ENCODE peak calls at places on chromosome 22, in four cellular contexts. C is pancreas, H is heart right ventricle, R is tibial nerve. J is an unnamed sample. For H3K27me3, the result is how much of the 10 kb centered on the place peaks cover.

GRCh38 chr22:30634477-30635233 is 926 bp upstream of the SLC35E4 start:
- DNase-seq in C (peak), H (peak), R (peak), J (peak)

GRCh38 chr22:40534379-40535188 is 101.9 kb downstream of the MRTFA start:
- DNase-seq in H (no peak), C (no peak), R (no peak), J (no peak)

GRCh38 chr22:25569983-25570382 is 5.5 kb downstream of the GRK3 start:
- DNase-seq in C (no peak), R (no peak), H (no peak), J (no peak)

GRCh38 chr22:41534219-41534618 is 10.1 kb downstream of the POLR3H start:
- DNase-seq in H (no peak), C (no peak), R (no peak), J (no peak)

GRCh38 chr22:32103648-32104326 is 55.3 kb downstream of the C22orf42 start:
- DNase-seq in C (no peak), R (no peak), H (no peak), J (no peak)

GRCh38 chr22:50718352-50718709 is 19.7 kb upstream of the ACR start:
- DNase-seq in C (no peak), H (no peak), R (no peak), J (no peak)

GRCh38 chr22:23888615-23889401 is 5.4 kb upstream of the MIF start:
- DNase-seq in C (no peak), H (no peak), R (no peak), J (peak)

GRCh38 chr22:27996529-27996925 is 77.5 kb upstream of the PITPNB start:
- DNase-seq in C (no peak), H (no peak), R (no peak), J (no peak)

GRCh38 chr22:41822289-41823057 is 10.4 kb upstream of the SREBF2 start:
- DNase-seq in C (no peak), H (no peak), R (no peak), J (no peak)

GRCh38 chr22:27004434-27004833 is 347.0 kb downstream of the MIAT start:
- DNase-seq in C (no peak), R (no peak), H (no peak), J (no peak)

GRCh38 chr22:41762980-41763779 is 37.3 kb upstream of the CCDC134 start:
- DNase-seq in C (no peak), R (no peak), H (no peak), J (no peak)

GRCh38 chr22:22902247-22902962 is 14.8 kb downstream of the IGLL5 start:
- DNase-seq in C (no peak), H (no peak), R (no peak), J (no peak)

GRCh38 chr22:42862045-42862734 is 5.1 kb upstream of the ARFGAP3 start:
- DNase-seq in R (no peak), C (no peak), H (no peak), J (no peak)

GRCh38 chr22:29631725-29632124 is 28.3 kb downstream of the NF2 start:
- DNase-seq in R (no peak), C (no peak), H (no peak), J (no peak)

GRCh38 chr22:25282671-25283561 is 63.5 kb downstream of the CRYBB2 start:
- DNase-seq in H (no peak), R (no peak), C (no peak), J (no peak)

GRCh38 chr22:33101550-33101949 is 43.4 kb upstream of the SYN3 start:
- DNase-seq in H (no peak), C (no peak), R (no peak), J (no peak)

GRCh38 chr22:38755155-38755910 is 465 bp downstream of the SUN2 start:
- DNase-seq in H (peak), C (peak), R (peak), J (peak)

GRCh38 chr22:40028098-40028425 is 33.3 kb downstream of the FAM83F start:
- DNase-seq in C (no peak), H (no peak), R (no peak), J (no peak)

GRCh38 chr22:23675502-23676415 is 15.1 kb upstream of the RGL4 start:
- DNase-seq in R (no peak), C (peak), H (peak), J (peak)

GRCh38 chr22:19942886-19943664 is 1.5 kb upstream of the TXNRD2 start:
- DNase-seq in H (no peak), C (peak), R (no peak), J (no peak)

GRCh38 chr22:39350803-39351688 is 1.3 kb downstream of the SYNGR1 start:
- DNase-seq in H (no peak), C (no peak), R (no peak), J (no peak)

GRCh38 chr22:32958021-32958420 is 100.2 kb downstream of the SYN3 start:
- DNase-seq in H (no peak), C (no peak), R (no peak), J (no peak)

GRCh38 chr22:42401562-42402334 is 30.5 kb downstream of the NFAM1 start:
- DNase-seq in C (no peak), H (no peak), R (no peak), J (no peak)

GRCh38 chr22:42621505-42622002 is 6.9 kb upstream of the POLDIP3 start:
- DNase-seq in H (peak), C (peak), R (no peak), J (no peak)

GRCh38 chr22:43128928-43129424 is 14.2 kb downstream of the MCAT start:
- DNase-seq in H (no peak), R (no peak), C (peak), J (no peak)

GRCh38 chr22:43230983-43231723 is 44.2 kb upstream of the TTLL12 start:
- DNase-seq in C (peak), R (no peak), H (peak), J (peak)

GRCh38 chr22:38935023-38935422 is 22.4 kb upstream of the APOBEC3A start:
- DNase-seq in R (no peak), H (peak), C (peak), J (no peak)

GRCh38 chr22:20175597-20175900 is 24.7 kb upstream of the CCDC188 start:
- DNase-seq in C (no peak), R (no peak), H (no peak), J (no peak)

GRCh38 chr22:19290400-19291217 is 910 bp downstream of the CLTCL1 start:
- DNase-seq in H (peak), C (peak), R (no peak), J (no peak)

GRCh38 chr22:48264586-48264985 is 1502.1 kb downstream of the TBC1D22A start:
- DNase-seq in H (no peak), C (no peak), R (no peak), J (no peak)

GRCh38 chr22:32122899-32123298 is 36.2 kb downstream of the C22orf42 start:
- DNase-seq in C (no peak), R (no peak), H (no peak), J (no peak)

GRCh38 chr22:17085277-17086091 is 684 bp downstream of the IL17RA start:
- DNase-seq in H (peak), C (peak), R (no peak), J (no peak)

GRCh38 chr22:43039800-43040199 is 24.9 kb upstream of the PACSIN2 start:
- DNase-seq in C (no peak), R (no peak), H (no peak), J (no peak)

GRCh38 chr22:17921871-17922821 is 102.2 kb downstream of the MICAL3 start:
- DNase-seq in R (no peak), H (peak), C (no peak), J (no peak)

GRCh38 chr22:25754527-25755202 is 12.7 kb downstream of the MYO18B start:
- DNase-seq in R (no peak), H (peak), C (no peak), J (no peak)

GRCh38 chr22:20572132-20572802 is 64.9 kb downstream of the MED15 start:
- DNase-seq in H (no peak), C (no peak), R (no peak), J (no peak)

GRCh38 chr22:32584650-32585049 is 110.0 kb downstream of the FBXO7 start:
- DNase-seq in H (no peak), C (no peak), R (no peak), J (no peak)

GRCh38 chr22:28329582-28330073 is 350.0 kb downstream of the TTC28 start:
- DNase-seq in R (no peak), H (no peak), C (no peak), J (no peak)

GRCh38 chr22:34105461-34106062 is 185.3 kb upstream of the LARGE1 start:
- DNase-seq in H (peak), C (peak), R (peak), J (peak)
- TF ChIP-seq CTCF in H (peak), C (peak), R (peak), J (peak)

GRCh38 chr22:37519268-37520195 is at the start of gene CARD10:
- DNase-seq in H (peak), R (no peak), C (peak), J (no peak)
- H3K27me3 ChIP-seq in H (under half), R (under half), C (under half), J (under half)

DNA sequence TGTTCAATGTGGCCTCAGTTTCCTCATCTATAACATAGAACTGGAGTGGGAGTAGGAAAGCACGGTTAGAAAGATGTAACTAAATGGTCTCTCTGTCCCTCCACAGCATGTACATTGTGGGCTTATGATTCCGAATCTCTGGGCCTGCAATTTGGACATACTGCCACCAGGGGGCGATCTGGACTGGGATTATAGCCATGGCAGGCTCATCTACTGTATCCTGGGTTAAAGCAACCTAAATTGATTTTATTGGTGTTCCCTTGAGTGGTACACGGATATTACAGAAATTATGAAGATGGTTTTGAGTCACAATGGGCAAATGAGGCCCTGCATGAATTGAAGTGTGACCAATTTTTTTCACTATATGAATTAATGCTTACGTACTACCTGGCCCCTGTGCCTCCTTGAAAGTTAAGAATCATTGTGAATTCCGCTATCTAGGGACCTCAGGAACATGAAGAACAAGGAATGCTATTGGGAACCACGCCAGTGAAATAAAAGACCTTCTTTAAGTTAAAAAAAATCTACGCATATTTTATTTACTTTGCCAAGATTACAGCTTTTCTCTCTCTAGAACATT is 32.9 kb downstream of the TST start:
- DNase-seq in R (no peak), C (peak), H (no peak), J (no peak)
- TF ChIP-seq CTCF in R (peak), C (no peak), H (peak), J (peak)

DNA sequence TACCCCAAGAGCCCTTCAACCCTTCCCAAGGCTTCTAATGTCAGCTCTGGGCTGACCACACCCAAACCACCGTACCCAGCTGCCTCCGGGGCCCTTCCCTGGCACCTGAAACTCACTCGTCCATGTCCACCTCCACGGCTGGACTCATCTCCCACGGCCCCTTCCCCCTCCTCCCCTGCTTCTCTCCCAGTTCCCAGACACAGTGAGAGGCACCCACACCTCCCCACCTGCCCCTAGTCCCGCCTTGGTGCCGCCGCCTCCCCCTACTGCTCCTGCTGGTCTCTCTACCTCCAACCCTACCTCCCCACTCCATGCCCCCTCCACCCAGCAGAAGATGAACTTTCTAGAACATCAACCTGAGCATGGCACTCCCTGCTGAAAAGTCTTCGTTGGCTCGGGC is 39.5 kb downstream of the ELFN2 start:
- DNase-seq in R (no peak), H (no peak), C (no peak), J (no peak)
- H3K27me3 ChIP-seq in R (under half), H (half or more), C (under half), J (under half)

GRCh38 chr22:46758867-46759290 is 3.6 kb upstream of the TBC1D22A start:
- DNase-seq in R (no peak), C (peak), H (no peak), J (no peak)
- TF ChIP-seq CTCF in R (peak), C (peak), H (peak), J (peak)

DNA sequence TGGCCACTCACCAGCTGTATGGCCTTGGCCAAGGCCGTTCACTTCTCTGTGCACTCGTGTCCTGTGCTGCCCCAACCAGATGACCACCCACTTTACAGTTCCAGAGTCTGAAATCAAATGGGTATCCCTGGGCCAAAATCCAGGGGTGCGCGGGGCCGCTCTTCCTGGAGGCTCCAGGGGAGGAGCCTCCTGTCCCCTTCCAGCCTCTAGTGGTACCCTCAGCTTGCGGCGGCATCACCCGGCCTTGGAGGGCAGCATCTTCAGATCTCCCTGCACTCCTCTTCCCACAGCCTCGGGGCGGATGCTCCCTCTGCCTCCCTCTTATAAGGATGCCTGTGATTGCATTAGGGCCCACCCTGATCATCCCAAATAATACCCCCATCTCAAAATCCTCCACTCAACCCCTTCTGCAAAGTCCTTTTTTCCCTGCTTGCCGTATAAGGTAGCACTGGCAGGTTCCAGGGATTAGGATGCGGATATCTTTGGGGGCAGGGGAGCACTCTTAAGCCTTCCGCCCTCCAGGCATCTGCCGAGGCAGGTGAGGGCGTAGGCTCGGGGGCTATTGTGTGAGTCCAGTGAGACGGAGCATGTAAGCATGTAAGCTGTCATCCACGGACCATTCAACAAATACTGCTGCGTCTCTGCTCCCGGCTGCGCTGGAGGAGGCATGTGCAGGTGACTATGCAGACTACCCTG is 24.4 kb upstream of the SHISAL1 start:
- DNase-seq in H (no peak), R (no peak), C (no peak), J (no peak)
- H3K27me3 ChIP-seq in H (under half), R (under half), C (under half), J (under half)

DNA sequence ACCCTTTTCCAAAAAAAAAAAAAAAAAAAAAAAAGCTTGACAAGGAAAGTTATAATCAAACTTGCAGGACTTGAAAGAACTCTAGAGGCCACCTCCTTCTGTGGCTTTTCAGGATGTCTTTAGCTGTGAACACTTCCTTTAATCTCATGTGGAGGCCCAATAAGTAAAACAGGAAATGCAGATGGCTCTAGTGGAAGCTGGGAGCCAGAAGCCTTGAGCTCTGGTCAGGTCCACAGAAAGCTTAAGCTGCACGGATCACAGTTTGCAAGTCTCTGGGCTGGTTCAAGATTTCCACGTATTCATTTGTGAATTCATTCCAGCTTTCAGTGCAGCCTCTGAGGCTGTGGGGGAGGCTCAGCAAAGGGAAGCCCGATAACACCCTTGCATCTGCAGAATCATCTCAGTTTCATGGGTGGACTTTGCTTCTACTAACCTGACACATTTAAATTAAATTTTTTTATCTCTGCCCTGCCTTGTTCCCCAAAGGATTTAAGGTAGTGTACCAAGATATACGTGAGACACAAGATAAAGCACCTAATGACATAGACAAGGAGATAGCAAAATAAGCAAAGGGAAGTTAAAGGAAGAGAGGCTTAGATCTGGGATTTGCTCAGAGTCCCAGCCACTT is 65.6 kb downstream of the ISX start:
- DNase-seq in C (no peak), R (no peak), H (no peak), J (no peak)
- TF ChIP-seq CTCF in C (no peak), R (no peak), H (no peak), J (no peak)

GRCh38 chr22:49291169-49291568 is 536.5 kb downstream of the BRD1 start:
- DNase-seq in R (no peak), C (no peak), H (no peak), J (no peak)

GRCh38 chr22:49294656-49295464 is 532.8 kb downstream of the BRD1 start:
- DNase-seq in H (no peak), R (no peak), C (no peak), J (no peak)

GRCh38 chr22:49290711-49291110 is 537.0 kb downstream of the BRD1 start:
- DNase-seq in C (no peak), H (no peak), R (peak), J (no peak)

GRCh38 chr22:49291781-49292180 is 535.9 kb downstream of the BRD1 start:
- DNase-seq in C (no peak), H (no peak), R (no peak), J (peak)

DNA sequence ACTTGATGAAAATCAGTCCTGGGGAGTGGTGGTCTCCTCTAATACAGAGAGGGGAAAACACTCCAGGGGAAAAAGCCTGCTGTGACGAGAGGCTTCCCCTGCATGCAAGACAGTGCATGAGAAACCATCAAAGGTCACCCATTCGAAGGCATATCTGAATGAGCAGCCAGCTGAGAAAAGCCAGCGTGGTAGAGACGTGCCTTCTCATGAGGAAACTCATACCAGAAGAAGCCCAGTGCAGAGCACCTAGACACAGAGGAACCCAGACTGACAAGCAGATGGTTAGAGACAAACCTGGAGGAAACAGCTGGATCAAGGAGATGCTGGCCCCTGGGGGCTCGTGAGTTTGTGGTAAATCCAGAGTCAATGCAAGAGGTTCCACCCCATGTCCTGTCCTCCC is 534.8 kb downstream of the BRD1 start:
- DNase-seq in C (no peak), R (no peak), H (no peak), J (no peak)
- H3K27me3 ChIP-seq in C (under half), R (under half), H (under half), J (under half)

J was measured in dorsolateral prefrontal cortex.